ENCODE peak calls at places on chromosomes 11 and 22, in ten cellular contexts. K, P, J, N, S, Z, I, C, M and L are unnamed samples.
A peak's percentile ranks its signal among the peaks of the same experiment; 100 is the strongest.

GRCh38 chr11:128505449-128506058 is 81.8 kb downstream of the ETS1 start:
- DNase-seq in M (no peak), K (no peak), C (no peak), J (no peak), I (no peak), N (no peak), Z (no peak), S (no peak), P (no peak), L (no peak)

GRCh38 chr11:113035708-113036107 is 74.5 kb downstream of the NCAM1 start:
- DNase-seq in K (no peak), M (no peak), J (no peak), N (no peak), C (no peak), Z (no peak), S (no peak), P (no peak), I (no peak), L (no peak)

GRCh38 chr11:8250981-8251620 is 12.6 kb downstream of the LMO1 start:
- DNase-seq in K (no peak), J (no peak), S (peak; percentile 8), N (no peak), I (no peak), Z (no peak), P (no peak), C (no peak), M (no peak), L (no peak)

GRCh38 chr11:111439905-111440304 is 60.8 kb upstream of the POU2AF1 start:
- DNase-seq in J (no peak), M (no peak), K (no peak), P (no peak), S (no peak), Z (no peak), C (no peak), N (no peak), I (no peak), L (no peak)

GRCh38 chr11:113401718-113402117 is 14.1 kb downstream of the ANKK1 start:
- DNase-seq in P (no peak), C (no peak), Z (peak; percentile 28), M (no peak), S (peak; percentile 69), N (no peak), K (peak; percentile 17), J (peak; percentile 51), I (peak; percentile 51), L (peak; percentile 6)

GRCh38 chr11:118845369-118845768 is 38.3 kb upstream of the CXCR5 start:
- DNase-seq in Z (peak; percentile 11), M (peak; percentile 70), I (no peak), S (no peak), C (no peak), K (peak; percentile 39), N (peak; percentile 36), P (no peak), J (peak; percentile 12), L (peak; percentile 50)

GRCh38 chr11:48018561-48019229 is 38.3 kb downstream of the PTPRJ start:
- DNase-seq in C (no peak), N (no peak), J (no peak), Z (peak; percentile 63), S (no peak), K (no peak), M (no peak), P (peak; percentile 77), I (no peak), L (no peak)

GRCh38 chr11:10405858-10406592 is 49.0 kb upstream of the AMPD3 start:
- DNase-seq in M (peak; percentile 93), S (peak; percentile 81), J (peak; percentile 93), C (peak; percentile 35), K (peak; percentile 92), P (peak; percentile 85), N (peak; percentile 89), I (peak; percentile 90), Z (peak; percentile 91), L (peak; percentile 92)

GRCh38 chr22:24471570-24471969 is 23.6 kb upstream of the UPB1 start:
- DNase-seq in C (no peak), I (no peak), Z (no peak), J (peak; percentile 94), S (peak; percentile 60), P (no peak), K (peak; percentile 91), M (peak; percentile 90), N (peak; percentile 85), L (peak; percentile 79)

GRCh38 chr22:45676024-45676423 is 4.4 kb downstream of the ATXN10 start:
- DNase-seq in N (no peak), P (no peak), S (no peak), M (no peak), I (no peak), Z (no peak), K (no peak), J (no peak), C (no peak), L (no peak)

GRCh38 chr22:45672564-45673481 is 1.2 kb downstream of the ATXN10 start:
- DNase-seq in J (no peak), S (no peak), Z (no peak), M (no peak), I (no peak), P (no peak), K (no peak), C (no peak), N (no peak), L (no peak)

GRCh38 chr22:45671783-45672563 is at the start of gene ATXN10:
- DNase-seq in I (peak; percentile 66), N (peak; percentile 76), J (peak; percentile 77), K (peak; percentile 69), M (peak; percentile 67), Z (peak; percentile 89), P (peak; percentile 94), S (peak; percentile 71), C (no peak), L (peak; percentile 65)

GRCh38 chr22:45671051-45671782 is 417 bp upstream of the ATXN10 start:
- DNase-seq in N (no peak), K (no peak), J (no peak), Z (peak; percentile 40), I (no peak), C (no peak), M (no peak), P (peak; percentile 68), S (peak; percentile 62), L (no peak)

DNA sequence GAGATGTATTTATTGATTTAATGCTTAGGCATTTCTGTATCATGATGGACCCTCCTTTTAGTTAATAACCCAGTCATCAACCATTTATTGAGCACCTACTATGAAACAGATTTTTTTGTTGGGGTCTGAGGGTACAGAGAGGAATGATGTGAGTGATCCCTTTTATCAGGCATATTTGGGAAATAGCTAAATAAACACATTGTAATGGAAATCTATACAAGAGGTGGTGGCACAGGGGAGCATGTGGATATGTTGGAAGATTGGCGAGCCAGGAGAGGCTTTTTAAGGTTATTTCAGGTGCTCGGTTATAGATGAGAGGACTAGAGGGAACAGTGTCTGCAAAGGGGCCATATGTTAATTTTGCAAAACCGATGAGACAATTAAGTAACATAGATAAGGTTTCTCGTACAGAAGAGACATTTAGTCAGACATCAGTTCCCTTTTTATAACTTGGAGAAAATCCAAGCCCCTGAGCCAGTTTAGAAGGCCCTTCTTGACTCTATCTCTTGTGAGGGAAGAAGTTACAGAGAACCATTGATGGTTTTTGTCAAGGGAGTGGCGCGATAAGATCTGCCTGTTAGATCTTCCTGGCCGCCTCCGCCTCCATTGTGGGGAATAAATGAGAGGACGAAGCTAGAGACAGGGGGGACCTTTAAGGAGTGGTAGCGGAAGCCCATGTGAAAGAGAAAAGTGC is 2.0 kb downstream of the ATXN10 start:
- DNase-seq in C (no peak), Z (no peak), J (no peak), P (no peak), I (no peak), M (no peak), K (no peak), S (no peak), N (no peak), L (no peak)
- H3K4me3 ChIP-seq in C (peak overlapping the region; percentile 92), Z (no peak overlapping the region), J (no peak overlapping the region), P (peak overlapping the region; percentile 92), I (peak overlapping the region; percentile 95), M (no peak overlapping the region), K (peak overlapping the region; percentile 83), S (no peak overlapping the region), N (peak overlapping the region; percentile 85), L (peak overlapping the region; percentile 86)

DNA sequence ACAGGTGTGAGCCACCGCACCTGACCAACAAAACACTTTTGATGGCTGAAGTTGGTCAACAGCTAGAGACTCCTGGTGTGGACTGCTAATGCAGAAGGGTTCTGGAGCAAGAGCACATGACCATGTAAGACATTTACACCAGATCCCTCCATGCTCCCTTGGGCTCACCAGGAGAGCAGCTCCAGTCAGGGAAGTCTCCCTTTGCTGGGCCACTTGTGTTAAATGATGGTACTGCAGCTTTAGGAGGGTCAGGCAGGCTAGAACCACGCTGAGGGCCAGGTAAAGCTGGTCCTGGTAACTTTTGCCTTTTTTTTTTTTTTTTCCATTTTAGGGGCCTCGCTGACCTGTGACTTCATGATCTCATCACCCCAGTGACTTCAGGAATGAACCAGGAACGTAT is 146.4 kb downstream of the FBXO7 start:
- DNase-seq in I (peak; percentile 21), N (no peak), J (no peak), P (peak; percentile 73), K (no peak), C (no peak), Z (no peak), M (no peak), S (no peak), L (no peak)
- TF ChIP-seq CTCF in I (no peak), N (no peak), J (no peak), P (peak; percentile 65), K (no peak), C (no peak), Z (no peak), M (no peak), S (peak; percentile 10), L (no peak)

GRCh38 chr11:20156876-20157613 is 3.2 kb downstream of the DBX1 start:
- DNase-seq in I (no peak), J (no peak), N (no peak), P (peak; percentile 80), C (peak; percentile 15), M (no peak), Z (no peak), K (no peak), S (no peak), L (no peak)
- H3K4me3 ChIP-seq in I (peak overlapping the region; percentile 36), J (no peak overlapping the region), N (no peak overlapping the region), P (peak overlapping the region; percentile 82), C (peak overlapping the region; percentile 12), M (no peak overlapping the region), Z (peak overlapping the region; percentile 16), K (no peak overlapping the region), S (peak overlapping the region; percentile 27), L (no peak overlapping the region)

GRCh38 chr11:62394825-62395538 is 23.9 kb upstream of the SCGB1A1 start:
- DNase-seq in S (peak; percentile 81), P (peak; percentile 91), J (peak; percentile 91), I (peak; percentile 83), N (peak; percentile 88), M (peak; percentile 92), Z (peak; percentile 89), K (peak; percentile 91), C (peak; percentile 38), L (peak; percentile 85)

GRCh38 chr11:62392506-62392905 is 26.3 kb upstream of the SCGB1A1 start:
- DNase-seq in I (no peak), K (no peak), C (no peak), M (no peak), N (no peak), J (no peak), S (no peak), P (no peak), Z (no peak), L (no peak)

GRCh38 chr11:62391642-62392425 is 27.0 kb upstream of the SCGB1A1 start:
- DNase-seq in P (peak; percentile 77), N (no peak), S (no peak), I (no peak), Z (no peak), K (no peak), C (no peak), M (no peak), J (no peak), L (no peak)

GRCh38 chr11:62393735-62394134 is 25.1 kb upstream of the SCGB1A1 start:
- DNase-seq in J (no peak), M (no peak), C (no peak), P (no peak), S (no peak), I (no peak), K (no peak), Z (no peak), N (no peak), L (no peak)

GRCh38 chr11:62392944-62393628 is 25.7 kb upstream of the SCGB1A1 start:
- DNase-seq in M (no peak), I (peak; percentile 82), S (no peak), N (no peak), J (no peak), Z (peak; percentile 51), K (no peak), C (no peak), P (no peak), L (no peak)
- TF ChIP-seq CTCF in M (peak; percentile 9), I (peak; percentile 52), S (no peak), N (no peak), J (peak; percentile 12), Z (peak; percentile 37), K (no peak), C (peak; percentile 42), P (peak; percentile 59), L (no peak)